ENCODE peak calls at places on chromosome 5, in ten cellular contexts. A is H9, H is PC-3, B is GM23338, L is psoas muscle, W is heart left ventricle, Y is sigmoid colon, E is gastrocnemius medialis, N is hepatocyte, D is pancreas. U is an unnamed sample.

GRCh38 chr5:55570026-55570425 is 35.3 kb upstream of the PLPP1 start:
- DNase-seq in A (no peak), H (no peak), B (peak), L (no peak), W (no peak), Y (no peak), E (no peak), N (no peak), D (no peak), U (no peak)

GRCh38 chr5:38640012-38640395 is 83.6 kb upstream of the LIFR start:
- DNase-seq in A (no peak), H (no peak), B (no peak), L (no peak), W (no peak), Y (no peak), E (no peak), N (peak), D (no peak), U (no peak)

GRCh38 chr5:17000296-17000939 is 64.3 kb upstream of the MYO10 start:
- DNase-seq in A (no peak), H (peak), B (no peak), L (no peak), W (no peak), Y (no peak), E (no peak), N (peak), D (no peak), U (no peak)

GRCh38 chr5:113452941-113453340 is 18.2 kb upstream of the TSSK1B start:
- DNase-seq in A (no peak), H (no peak), B (no peak), L (no peak), W (no peak), Y (no peak), E (no peak), N (no peak), D (no peak), U (no peak)

GRCh38 chr5:141647242-141647641 is 4.0 kb downstream of the FCHSD1 start:
- DNase-seq in A (no peak), H (no peak), B (no peak), L (no peak), W (no peak), Y (no peak), E (no peak), N (no peak), D (no peak), U (no peak)

GRCh38 chr5:157020508-157021213 is 38.3 kb downstream of the HAVCR1 start:
- DNase-seq in A (no peak), H (no peak), B (no peak), L (no peak), W (peak), Y (no peak), E (no peak), N (no peak), D (no peak), U (no peak)

GRCh38 chr5:77943851-77944250 is 167.7 kb upstream of the TBCA start:
- DNase-seq in A (no peak), H (no peak), B (no peak), L (no peak), W (no peak), Y (no peak), E (no peak), N (no peak), D (no peak), U (no peak)

GRCh38 chr5:96455789-96456188 is 22.7 kb upstream of the PCSK1 start:
- DNase-seq in A (no peak), H (no peak), B (no peak), L (no peak), W (no peak), Y (no peak), E (no peak), N (no peak), D (no peak), U (no peak)

GRCh38 chr5:56640763-56641406 is 174.5 kb upstream of the MAP3K1 start:
- DNase-seq in A (no peak), H (no peak), B (no peak), L (peak), W (peak), Y (peak), E (peak), N (no peak), D (no peak), U (peak)

GRCh38 chr5:80960531-80961375 is 590 bp downstream of the RASGRF2 start:
- DNase-seq in A (peak), H (no peak), B (peak), L (no peak), W (peak), Y (no peak), E (no peak), N (peak), D (peak), U (peak)

GRCh38 chr5:176319827-176320554 is 41.6 kb downstream of the KIAA1191 start:
- DNase-seq in A (no peak), H (peak), B (peak), L (no peak), W (no peak), Y (no peak), E (no peak), N (no peak), D (no peak), U (no peak)

GRCh38 chr5:129377504-129377903 is 82.6 kb upstream of the ADAMTS19 start:
- DNase-seq in A (no peak), H (no peak), B (no peak), L (no peak), W (no peak), Y (no peak), E (no peak), N (peak), D (no peak), U (no peak)

GRCh38 chr5:126414874-126415502 is 8.2 kb upstream of the GRAMD2B start:
- DNase-seq in A (no peak), H (peak), B (no peak), L (no peak), W (peak), Y (peak), E (peak), N (peak), D (no peak), U (no peak)

GRCh38 chr5:56649569-56649968 is 165.8 kb upstream of the MAP3K1 start:
- DNase-seq in A (no peak), H (no peak), B (no peak), L (peak), W (peak), Y (no peak), E (no peak), N (no peak), D (peak), U (no peak)

GRCh38 chr5:32713396-32714381 is 2.6 kb downstream of the NPR3 start:
- DNase-seq in A (peak), H (peak), B (peak), L (no peak), W (peak), Y (peak), E (no peak), N (peak), D (peak), U (peak)

GRCh38 chr5:36403601-36404311 is 102.1 kb upstream of the RANBP3L start:
- DNase-seq in A (no peak), H (no peak), B (no peak), L (peak), W (peak), Y (peak), E (peak), N (no peak), D (no peak), U (no peak)

GRCh38 chr5:15737882-15738677 is 238.1 kb downstream of the FBXL7 start:
- DNase-seq in A (no peak), H (no peak), B (no peak), L (no peak), W (no peak), Y (no peak), E (no peak), N (no peak), D (no peak), U (no peak)

GRCh38 chr5:151072234-151073025 is 8.4 kb downstream of the TNIP1 start:
- DNase-seq in A (no peak), H (peak), B (no peak), L (no peak), W (peak), Y (no peak), E (peak), N (peak), D (no peak), U (no peak)

GRCh38 chr5:28473531-28474107 is 1435.2 kb upstream of the CDH9 start:
- DNase-seq in A (no peak), H (peak), B (peak), L (no peak), W (no peak), Y (no peak), E (no peak), N (peak), D (no peak), U (no peak)

GRCh38 chr5:137621861-137622823 is 113.7 kb downstream of the KLHL3 start:
- DNase-seq in A (no peak), H (peak), B (no peak), L (peak), W (peak), Y (peak), E (peak), N (no peak), D (no peak), U (no peak)

GRCh38 chr5:173340984-173341383 is 12.8 kb upstream of the STC2 start:
- DNase-seq in A (no peak), H (no peak), B (no peak), L (no peak), W (no peak), Y (no peak), E (no peak), N (no peak), D (no peak), U (no peak)

GRCh38 chr5:13354611-13355010 is 589.9 kb downstream of the DNAH5 start:
- DNase-seq in A (no peak), H (peak), B (no peak), L (no peak), W (no peak), Y (no peak), E (no peak), N (no peak), D (no peak), U (no peak)

GRCh38 chr5:146699129-146699528 is 179.4 kb downstream of the PPP2R2B start:
- DNase-seq in A (no peak), H (no peak), B (no peak), L (no peak), W (no peak), Y (no peak), E (no peak), N (no peak), D (no peak), U (no peak)

GRCh38 chr5:32508806-32509805 is 64.6 kb upstream of the ZFR start:
- DNase-seq in A (no peak), H (peak), B (no peak), L (no peak), W (no peak), Y (no peak), E (no peak), N (no peak), D (no peak), U (no peak)

GRCh38 chr5:107263387-107264003 is 407.2 kb downstream of the EFNA5 start:
- DNase-seq in A (no peak), H (no peak), B (no peak), L (no peak), W (no peak), Y (no peak), E (no peak), N (no peak), D (no peak), U (no peak)
- H3K27ac ChIP-seq in A (no peak), H (no peak), B (no peak), L (no peak), W (no peak), Y (no peak), E (no peak), N (no peak), D (no peak), U (no peak)

GRCh38 chr5:97846646-97847045 is 663.6 kb upstream of the RIOK2 start:
- DNase-seq in A (no peak), H (no peak), B (no peak), L (no peak), W (no peak), Y (no peak), E (no peak), N (no peak), D (no peak), U (no peak)
- TF ChIP-seq CTCF in A (no peak), H (no peak), B (no peak), L (no peak), W (no peak), Y (no peak), E (no peak), N (no peak), D (no peak), U (no peak)

GRCh38 chr5:171951218-171951617 is 55.2 kb downstream of the FBXW11 start:
- DNase-seq in A (no peak), H (no peak), B (no peak), L (no peak), W (no peak), Y (no peak), E (no peak), N (no peak), D (no peak), U (no peak)

GRCh38 chr5:171945066-171945465 is 61.4 kb downstream of the FBXW11 start:
- DNase-seq in A (no peak), H (no peak), B (no peak), L (no peak), W (no peak), Y (no peak), E (no peak), N (no peak), D (no peak), U (no peak)

GRCh38 chr5:171946382-171946781 is 60.1 kb downstream of the FBXW11 start:
- DNase-seq in A (no peak), H (peak), B (peak), L (no peak), W (no peak), Y (no peak), E (no peak), N (no peak), D (no peak), U (no peak)

GRCh38 chr5:171945476-171945875 is 61.0 kb downstream of the FBXW11 start:
- DNase-seq in A (no peak), H (no peak), B (no peak), L (no peak), W (no peak), Y (no peak), E (no peak), N (no peak), D (no peak), U (no peak)
- H3K27ac ChIP-seq in A (no peak), H (no peak), B (peak), L (peak), W (no peak), Y (no peak), E (peak), N (peak), D (no peak), U (no peak)

GRCh38 chr5:6948562-6948961 is 235.3 kb downstream of the TENT4A start:
- DNase-seq in A (no peak), H (no peak), B (no peak), L (no peak), W (no peak), Y (no peak), E (no peak), N (no peak), D (no peak), U (no peak)
- TF ChIP-seq CTCF in A (no peak), H (no peak), B (no peak), L (no peak), W (no peak), Y (no peak), E (no peak), N (no peak), D (no peak), U (no peak)

DNA sequence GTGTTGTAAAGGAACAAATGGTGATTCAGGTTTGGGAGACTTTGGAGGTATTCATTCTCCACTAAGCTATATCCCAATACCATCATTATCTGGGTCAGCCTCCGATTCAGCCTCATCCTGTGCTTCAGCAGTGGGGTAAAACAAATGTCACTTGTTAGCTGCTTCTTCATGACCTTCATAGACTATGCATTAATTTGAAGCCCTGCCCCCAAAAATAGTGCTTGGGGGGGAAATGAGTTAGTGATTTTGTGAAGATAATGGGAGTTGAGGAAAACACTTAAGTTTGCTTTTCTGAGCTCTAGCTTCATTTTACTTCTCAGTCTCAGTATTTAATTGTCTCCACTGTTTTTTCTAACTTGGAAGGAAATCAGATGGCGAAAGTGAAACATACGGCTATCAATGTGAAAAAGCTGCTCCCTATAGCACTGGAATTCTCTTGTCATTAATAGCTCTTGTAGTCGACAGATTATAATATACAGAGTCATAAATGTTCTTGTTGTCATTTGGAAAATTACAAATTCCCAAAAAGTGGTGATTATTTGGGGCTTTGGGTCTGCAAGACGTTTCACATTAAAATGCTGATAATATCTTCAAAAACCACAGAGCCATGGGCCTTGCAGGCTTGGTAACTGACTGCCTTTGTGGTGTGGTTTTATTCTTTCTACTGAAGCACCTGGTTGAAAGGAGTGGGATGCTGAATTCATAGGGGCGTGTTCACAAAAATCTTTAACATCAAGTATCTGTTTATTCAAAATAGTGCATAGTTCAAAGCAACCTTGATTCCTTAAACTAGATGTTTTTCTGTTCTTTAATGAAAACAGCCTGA is 40.0 kb downstream of the PIK3R1 start:
- DNase-seq in A (no peak), H (no peak), B (no peak), L (no peak), W (no peak), Y (no peak), E (no peak), N (no peak), D (no peak), U (no peak)
- H3K27ac ChIP-seq in A (no peak), H (no peak), B (no peak), L (peak), W (peak), Y (peak), E (peak), N (peak), D (no peak), U (peak)

GRCh38 chr5:68661237-68661636 is 432.6 kb upstream of the SLC30A5 start:
- DNase-seq in A (peak), H (peak), B (peak), L (no peak), W (no peak), Y (no peak), E (no peak), N (peak), D (no peak), U (no peak)
- TF ChIP-seq CTCF in A (peak), H (peak), B (peak), L (peak), W (peak), Y (no peak), E (no peak), N (peak), D (peak), U (peak)

U was measured in lower lobe of right lung.